ENCODE peak calls at places on chromosomes 4 and X, in six cellular contexts. B is GM12892, F is lower leg skin, T is HFF-Myc, K is iPS-NIHi11, D is lower lobe of right lung. G is an unnamed sample.
A peak's percentile ranks its signal among the peaks of the same experiment; 100 is the strongest.

GRCh38 chr4:83128235-83128929 is 13.9 kb upstream of the PLAC8 start:
- DNase-seq in F (no peak), K (no peak), D (no peak), B (no peak), T (no peak), G (no peak)

GRCh38 chr4:25367877-25368276 is 9.2 kb upstream of the ANAPC4 start:
- DNase-seq in F (no peak), B (no peak), T (no peak), K (no peak), D (no peak), G (no peak)

GRCh38 chr4:1793496-1793840 is 375 bp downstream of the FGFR3 start:
- DNase-seq in B (no peak), F (no peak), T (no peak), K (peak; percentile 76), D (no peak), G (no peak)

GRCh38 chr4:107906458-107907100 is 24.8 kb upstream of the CYP2U1 start:
- DNase-seq in K (no peak), F (no peak), T (no peak), D (no peak), B (no peak), G (no peak)

GRCh38 chrX:99308302-99308701 is 1101.8 kb downstream of the PCDH19 start:
- DNase-seq in B (no peak), F (no peak), T (no peak), D (no peak), K (no peak), G (no peak)

GRCh38 chr4:82905205-82905604 is 4.7 kb downstream of the THAP9 start:
- DNase-seq in K (no peak), D (no peak), F (no peak), T (no peak), B (no peak), G (peak; percentile 40)

GRCh38 chr4:1866095-1866755 is 5.0 kb upstream of the NSD2 start:
- DNase-seq in K (no peak), B (no peak), T (no peak), F (no peak), D (no peak), G (no peak)

GRCh38 chr4:8316911-8317351 is 47.4 kb downstream of the HTRA3 start:
- DNase-seq in D (no peak), B (no peak), K (no peak), F (peak; percentile 78), T (no peak), G (no peak)

GRCh38 chr4:38424171-38424871 is 239.7 kb upstream of the KLF3 start:
- DNase-seq in B (no peak), T (no peak), D (no peak), F (no peak), K (peak; percentile 77), G (no peak)

GRCh38 chr4:117001077-117001476 is 84.3 kb downstream of the TRAM1L1 start:
- DNase-seq in K (no peak), F (no peak), D (no peak), T (no peak), B (no peak), G (no peak)

GRCh38 chrX:39331062-39331704 is 529.9 kb downstream of the MID1IP1 start:
- DNase-seq in T (no peak), F (no peak), K (no peak), D (no peak), B (no peak), G (no peak)

GRCh38 chr4:168796362-168797106 is 213.5 kb downstream of the CBR4 start:
- DNase-seq in B (no peak), D (no peak), K (no peak), T (peak; percentile 42), F (no peak), G (no peak)

GRCh38 chrX:318068-318738 is 393 bp downstream of the GTPBP6 start:
- DNase-seq in B (peak; percentile 85), D (peak; percentile 99), T (peak; percentile 92), F (peak; percentile 99), K (no peak), G (peak; percentile 73)

GRCh38 chrX:47224896-47225290 is 6.4 kb downstream of the CDK16 start:
- DNase-seq in D (no peak), B (no peak), K (no peak), T (no peak), F (peak; percentile 59), G (no peak)

GRCh38 chrX:153598541-153599191 is at the start of gene CCNQ:
- DNase-seq in D (peak; percentile 53), K (peak; percentile 39), T (no peak), F (no peak), B (no peak), G (no peak)

GRCh38 chrX:30786374-30786773 is 102.7 kb downstream of the TAB3 start:
- DNase-seq in K (no peak), B (no peak), T (no peak), F (no peak), D (no peak), G (no peak)

GRCh38 chr4:151031831-151032605 is 16.9 kb upstream of the LRBA start:
- DNase-seq in B (no peak), D (no peak), K (no peak), T (no peak), F (peak; percentile 50), G (no peak)

GRCh38 chr4:22237155-22237751 is 278.6 kb downstream of the ADGRA3 start:
- DNase-seq in K (peak; percentile 83), T (no peak), D (peak; percentile 44), F (no peak), B (no peak), G (no peak)

GRCh38 chr4:145012841-145013240 is 85.2 kb downstream of the ANAPC10 start:
- DNase-seq in T (peak; percentile 39), F (no peak), K (no peak), D (no peak), B (no peak), G (no peak)

GRCh38 chr4:98383431-98384106 is 122.4 kb downstream of the RAP1GDS1 start:
- DNase-seq in K (no peak), F (no peak), D (no peak), B (no peak), T (no peak), G (no peak)

GRCh38 chrX:41723305-41723704 is 676 bp upstream of the GPR82 start:
- DNase-seq in D (no peak), B (no peak), T (no peak), F (no peak), K (no peak), G (no peak)

GRCh38 chr4:76251448-76252270 is at the start of gene FAM47E:
- DNase-seq in D (peak; percentile 92), F (peak; percentile 92), B (peak; percentile 33), K (peak; percentile 93), T (no peak), G (no peak)

GRCh38 chr4:184403384-184403781 is 71.0 kb downstream of the IRF2 start:
- DNase-seq in B (no peak), D (no peak), F (no peak), K (no peak), T (no peak), G (no peak)

GRCh38 chr4:173498771-173499170 is 31.3 kb downstream of the HAND2 start:
- DNase-seq in B (no peak), T (no peak), K (no peak), F (no peak), D (no peak), G (no peak)

GRCh38 chr4:186634591-186635128 is 79.3 kb upstream of the MTNR1A start:
- DNase-seq in F (no peak), B (no peak), K (no peak), D (no peak), T (no peak), G (no peak)

GRCh38 chr4:41579043-41579442 is 41.1 kb downstream of the LIMCH1 start:
- DNase-seq in F (no peak), B (no peak), K (no peak), T (no peak), D (no peak), G (no peak)